ENCODE peak calls at places on chromosomes 7 and 10, in nine cellular contexts. One of them, this sample, is unnamed.

GRCh38 chr7:80047856-80048459 is 86.7 kb upstream of the GNAI1 start:
- DNase-seq in stimulated activated effector memory CD8-positive, alpha-beta T cell treated with anti-CD3 and anti-CD28 coated beads, Interleukin-12 subunit alpha, Interleukin-12 subunit beta, amount 100 ng/mL, for 72 hours: no peak
- DNase-seq in iPS-NIHi11: no peak
- DNase-seq in endodermal cell: no peak
- DNase-seq in omental fat pad: no peak
- DNase-seq in neuronal stem cell: no peak
- DNase-seq in RWPE2: no peak
- DNase-seq in body of pancreas: no peak
- DNase-seq in substantia nigra: no peak
- DNase-seq in this sample: no peak

GRCh38 chr7:38000272-38000671 is 79.8 kb downstream of the EPDR1 start:
- DNase-seq in stimulated activated effector memory CD8-positive, alpha-beta T cell treated with anti-CD3 and anti-CD28 coated beads, Interleukin-12 subunit alpha, Interleukin-12 subunit beta, amount 100 ng/mL, for 72 hours: no peak
- DNase-seq in iPS-NIHi11: no peak
- DNase-seq in endodermal cell: no peak
- DNase-seq in omental fat pad: no peak
- DNase-seq in neuronal stem cell: no peak
- DNase-seq in RWPE2: no peak
- DNase-seq in body of pancreas: no peak
- DNase-seq in substantia nigra: no peak
- DNase-seq in this sample: no peak

GRCh38 chr7:33073243-33073642 is 10.7 kb upstream of the NT5C3A start:
- DNase-seq in stimulated activated effector memory CD8-positive, alpha-beta T cell treated with anti-CD3 and anti-CD28 coated beads, Interleukin-12 subunit alpha, Interleukin-12 subunit beta, amount 100 ng/mL, for 72 hours: no peak
- DNase-seq in iPS-NIHi11: no peak
- DNase-seq in endodermal cell: no peak
- DNase-seq in omental fat pad: no peak
- DNase-seq in neuronal stem cell: no peak
- DNase-seq in RWPE2: no peak
- DNase-seq in body of pancreas: no peak
- DNase-seq in substantia nigra: no peak
- DNase-seq in this sample: no peak

GRCh38 chr10:42878134-42878820 is 95.7 kb downstream of the BMS1 start:
- DNase-seq in stimulated activated effector memory CD8-positive, alpha-beta T cell treated with anti-CD3 and anti-CD28 coated beads, Interleukin-12 subunit alpha, Interleukin-12 subunit beta, amount 100 ng/mL, for 72 hours: no peak
- DNase-seq in iPS-NIHi11: no peak
- DNase-seq in endodermal cell: peak
- DNase-seq in omental fat pad: no peak
- DNase-seq in neuronal stem cell: no peak
- DNase-seq in RWPE2: no peak
- DNase-seq in body of pancreas: no peak
- DNase-seq in substantia nigra: no peak
- DNase-seq in this sample: no peak

GRCh38 chr7:79055722-79056415 is 397.6 kb downstream of the MAGI2 start:
- DNase-seq in stimulated activated effector memory CD8-positive, alpha-beta T cell treated with anti-CD3 and anti-CD28 coated beads, Interleukin-12 subunit alpha, Interleukin-12 subunit beta, amount 100 ng/mL, for 72 hours: no peak
- DNase-seq in iPS-NIHi11: no peak
- DNase-seq in endodermal cell: no peak
- DNase-seq in omental fat pad: no peak
- DNase-seq in neuronal stem cell: no peak
- DNase-seq in RWPE2: no peak
- DNase-seq in body of pancreas: peak
- DNase-seq in substantia nigra: no peak
- DNase-seq in this sample: no peak

GRCh38 chr7:818031-818699 is 14.1 kb upstream of the SUN1 start:
- DNase-seq in stimulated activated effector memory CD8-positive, alpha-beta T cell treated with anti-CD3 and anti-CD28 coated beads, Interleukin-12 subunit alpha, Interleukin-12 subunit beta, amount 100 ng/mL, for 72 hours: no peak
- DNase-seq in iPS-NIHi11: no peak
- DNase-seq in endodermal cell: no peak
- DNase-seq in omental fat pad: no peak
- DNase-seq in neuronal stem cell: no peak
- DNase-seq in RWPE2: no peak
- DNase-seq in body of pancreas: no peak
- DNase-seq in substantia nigra: no peak
- DNase-seq in this sample: peak

GRCh38 chr10:103231047-103231551 is 14.6 kb upstream of the RPEL1 start:
- DNase-seq in stimulated activated effector memory CD8-positive, alpha-beta T cell treated with anti-CD3 and anti-CD28 coated beads, Interleukin-12 subunit alpha, Interleukin-12 subunit beta, amount 100 ng/mL, for 72 hours: no peak
- DNase-seq in iPS-NIHi11: peak
- DNase-seq in endodermal cell: peak
- DNase-seq in omental fat pad: no peak
- DNase-seq in neuronal stem cell: peak
- DNase-seq in RWPE2: peak
- DNase-seq in body of pancreas: peak
- DNase-seq in substantia nigra: no peak
- DNase-seq in this sample: peak

GRCh38 chr7:7100432-7100849 is 81.9 kb upstream of the C1GALT1 start:
- DNase-seq in stimulated activated effector memory CD8-positive, alpha-beta T cell treated with anti-CD3 and anti-CD28 coated beads, Interleukin-12 subunit alpha, Interleukin-12 subunit beta, amount 100 ng/mL, for 72 hours: no peak
- DNase-seq in iPS-NIHi11: peak
- DNase-seq in endodermal cell: peak
- DNase-seq in omental fat pad: no peak
- DNase-seq in neuronal stem cell: peak
- DNase-seq in RWPE2: peak
- DNase-seq in body of pancreas: no peak
- DNase-seq in substantia nigra: no peak
- DNase-seq in this sample: peak

GRCh38 chr7:101166909-101167644 is 1.7 kb upstream of the VGF start:
- DNase-seq in stimulated activated effector memory CD8-positive, alpha-beta T cell treated with anti-CD3 and anti-CD28 coated beads, Interleukin-12 subunit alpha, Interleukin-12 subunit beta, amount 100 ng/mL, for 72 hours: no peak
- DNase-seq in iPS-NIHi11: peak
- DNase-seq in endodermal cell: peak
- DNase-seq in omental fat pad: no peak
- DNase-seq in neuronal stem cell: no peak
- DNase-seq in RWPE2: no peak
- DNase-seq in body of pancreas: no peak
- DNase-seq in substantia nigra: no peak
- DNase-seq in this sample: peak

GRCh38 chr10:71767420-71768035 is 5.8 kb downstream of the VSIR start:
- DNase-seq in stimulated activated effector memory CD8-positive, alpha-beta T cell treated with anti-CD3 and anti-CD28 coated beads, Interleukin-12 subunit alpha, Interleukin-12 subunit beta, amount 100 ng/mL, for 72 hours: no peak
- DNase-seq in iPS-NIHi11: no peak
- DNase-seq in endodermal cell: no peak
- DNase-seq in omental fat pad: no peak
- DNase-seq in neuronal stem cell: no peak
- DNase-seq in RWPE2: no peak
- DNase-seq in body of pancreas: no peak
- DNase-seq in substantia nigra: no peak
- DNase-seq in this sample: no peak

GRCh38 chr7:66859794-66860645 is 61.0 kb upstream of the TMEM248 start:
- DNase-seq in stimulated activated effector memory CD8-positive, alpha-beta T cell treated with anti-CD3 and anti-CD28 coated beads, Interleukin-12 subunit alpha, Interleukin-12 subunit beta, amount 100 ng/mL, for 72 hours: no peak
- DNase-seq in iPS-NIHi11: peak
- DNase-seq in endodermal cell: peak
- DNase-seq in omental fat pad: no peak
- DNase-seq in neuronal stem cell: no peak
- DNase-seq in RWPE2: no peak
- DNase-seq in body of pancreas: no peak
- DNase-seq in substantia nigra: no peak
- DNase-seq in this sample: peak

GRCh38 chr10:10498781-10499180 is 518.9 kb upstream of the CELF2 start:
- DNase-seq in stimulated activated effector memory CD8-positive, alpha-beta T cell treated with anti-CD3 and anti-CD28 coated beads, Interleukin-12 subunit alpha, Interleukin-12 subunit beta, amount 100 ng/mL, for 72 hours: no peak
- DNase-seq in iPS-NIHi11: no peak
- DNase-seq in endodermal cell: no peak
- DNase-seq in omental fat pad: no peak
- DNase-seq in neuronal stem cell: no peak
- DNase-seq in RWPE2: no peak
- DNase-seq in body of pancreas: no peak
- DNase-seq in substantia nigra: no peak
- DNase-seq in this sample: no peak

GRCh38 chr10:113000876-113001598 is 51.0 kb downstream of the TCF7L2 start:
- DNase-seq in stimulated activated effector memory CD8-positive, alpha-beta T cell treated with anti-CD3 and anti-CD28 coated beads, Interleukin-12 subunit alpha, Interleukin-12 subunit beta, amount 100 ng/mL, for 72 hours: no peak
- DNase-seq in iPS-NIHi11: no peak
- DNase-seq in endodermal cell: peak
- DNase-seq in omental fat pad: no peak
- DNase-seq in neuronal stem cell: no peak
- DNase-seq in RWPE2: no peak
- DNase-seq in body of pancreas: peak
- DNase-seq in substantia nigra: no peak
- DNase-seq in this sample: no peak

GRCh38 chr7:73681031-73681430 is 2.2 kb downstream of the DNAJC30 start:
- DNase-seq in stimulated activated effector memory CD8-positive, alpha-beta T cell treated with anti-CD3 and anti-CD28 coated beads, Interleukin-12 subunit alpha, Interleukin-12 subunit beta, amount 100 ng/mL, for 72 hours: no peak
- DNase-seq in iPS-NIHi11: no peak
- DNase-seq in endodermal cell: no peak
- DNase-seq in omental fat pad: no peak
- DNase-seq in neuronal stem cell: no peak
- DNase-seq in RWPE2: no peak
- DNase-seq in body of pancreas: no peak
- DNase-seq in substantia nigra: no peak
- DNase-seq in this sample: no peak

GRCh38 chr10:99709480-99710229 is 22.3 kb downstream of the COX15 start:
- DNase-seq in stimulated activated effector memory CD8-positive, alpha-beta T cell treated with anti-CD3 and anti-CD28 coated beads, Interleukin-12 subunit alpha, Interleukin-12 subunit beta, amount 100 ng/mL, for 72 hours: no peak
- DNase-seq in iPS-NIHi11: peak
- DNase-seq in endodermal cell: peak
- DNase-seq in omental fat pad: no peak
- DNase-seq in neuronal stem cell: no peak
- DNase-seq in RWPE2: no peak
- DNase-seq in body of pancreas: no peak
- DNase-seq in substantia nigra: no peak
- DNase-seq in this sample: peak

GRCh38 chr10:25689346-25690095 is 244.5 kb upstream of the MYO3A start:
- DNase-seq in stimulated activated effector memory CD8-positive, alpha-beta T cell treated with anti-CD3 and anti-CD28 coated beads, Interleukin-12 subunit alpha, Interleukin-12 subunit beta, amount 100 ng/mL, for 72 hours: no peak
- DNase-seq in iPS-NIHi11: no peak
- DNase-seq in endodermal cell: no peak
- DNase-seq in omental fat pad: no peak
- DNase-seq in neuronal stem cell: no peak
- DNase-seq in RWPE2: no peak
- DNase-seq in body of pancreas: no peak
- DNase-seq in substantia nigra: peak
- DNase-seq in this sample: no peak

GRCh38 chr10:46091834-46092522 is 45.9 kb upstream of the MSMB start:
- DNase-seq in stimulated activated effector memory CD8-positive, alpha-beta T cell treated with anti-CD3 and anti-CD28 coated beads, Interleukin-12 subunit alpha, Interleukin-12 subunit beta, amount 100 ng/mL, for 72 hours: no peak
- DNase-seq in iPS-NIHi11: peak
- DNase-seq in endodermal cell: no peak
- DNase-seq in omental fat pad: no peak
- DNase-seq in neuronal stem cell: no peak
- DNase-seq in RWPE2: no peak
- DNase-seq in body of pancreas: no peak
- DNase-seq in substantia nigra: no peak
- DNase-seq in this sample: no peak

GRCh38 chr10:13815766-13816165 is 229.0 kb downstream of the PRPF18 start:
- DNase-seq in stimulated activated effector memory CD8-positive, alpha-beta T cell treated with anti-CD3 and anti-CD28 coated beads, Interleukin-12 subunit alpha, Interleukin-12 subunit beta, amount 100 ng/mL, for 72 hours: no peak
- DNase-seq in iPS-NIHi11: no peak
- DNase-seq in endodermal cell: no peak
- DNase-seq in omental fat pad: no peak
- DNase-seq in neuronal stem cell: no peak
- DNase-seq in RWPE2: no peak
- DNase-seq in body of pancreas: no peak
- DNase-seq in substantia nigra: no peak
- DNase-seq in this sample: no peak

GRCh38 chr7:111736475-111736874 is 174.2 kb upstream of the IMMP2L start:
- DNase-seq in stimulated activated effector memory CD8-positive, alpha-beta T cell treated with anti-CD3 and anti-CD28 coated beads, Interleukin-12 subunit alpha, Interleukin-12 subunit beta, amount 100 ng/mL, for 72 hours: no peak
- DNase-seq in iPS-NIHi11: no peak
- DNase-seq in endodermal cell: no peak
- DNase-seq in omental fat pad: no peak
- DNase-seq in neuronal stem cell: no peak
- DNase-seq in RWPE2: no peak
- DNase-seq in body of pancreas: no peak
- DNase-seq in substantia nigra: no peak
- DNase-seq in this sample: no peak

GRCh38 chr10:35459449-35459847 is 123.1 kb downstream of the CCNY start:
- DNase-seq in stimulated activated effector memory CD8-positive, alpha-beta T cell treated with anti-CD3 and anti-CD28 coated beads, Interleukin-12 subunit alpha, Interleukin-12 subunit beta, amount 100 ng/mL, for 72 hours: no peak
- DNase-seq in iPS-NIHi11: no peak
- DNase-seq in endodermal cell: no peak
- DNase-seq in omental fat pad: no peak
- DNase-seq in neuronal stem cell: no peak
- DNase-seq in RWPE2: no peak
- DNase-seq in body of pancreas: no peak
- DNase-seq in substantia nigra: no peak
- DNase-seq in this sample: no peak

GRCh38 chr10:125448596-125448995 is 234.4 kb downstream of the TEX36 start:
- DNase-seq in stimulated activated effector memory CD8-positive, alpha-beta T cell treated with anti-CD3 and anti-CD28 coated beads, Interleukin-12 subunit alpha, Interleukin-12 subunit beta, amount 100 ng/mL, for 72 hours: no peak
- DNase-seq in iPS-NIHi11: peak
- DNase-seq in endodermal cell: peak
- DNase-seq in omental fat pad: no peak
- DNase-seq in neuronal stem cell: peak
- DNase-seq in RWPE2: no peak
- DNase-seq in body of pancreas: peak
- DNase-seq in substantia nigra: no peak
- DNase-seq in this sample: peak

GRCh38 chr7:72466797-72467196 is 54.7 kb upstream of the CALN1 start:
- DNase-seq in stimulated activated effector memory CD8-positive, alpha-beta T cell treated with anti-CD3 and anti-CD28 coated beads, Interleukin-12 subunit alpha, Interleukin-12 subunit beta, amount 100 ng/mL, for 72 hours: no peak
- DNase-seq in iPS-NIHi11: no peak
- DNase-seq in endodermal cell: no peak
- DNase-seq in omental fat pad: no peak
- DNase-seq in neuronal stem cell: no peak
- DNase-seq in RWPE2: no peak
- DNase-seq in body of pancreas: no peak
- DNase-seq in substantia nigra: no peak
- DNase-seq in this sample: no peak

GRCh38 chr10:122373713-122374112 is 795 bp upstream of the PLEKHA1 start:
- DNase-seq in stimulated activated effector memory CD8-positive, alpha-beta T cell treated with anti-CD3 and anti-CD28 coated beads, Interleukin-12 subunit alpha, Interleukin-12 subunit beta, amount 100 ng/mL, for 72 hours: no peak
- DNase-seq in iPS-NIHi11: no peak
- DNase-seq in endodermal cell: no peak
- DNase-seq in omental fat pad: no peak
- DNase-seq in neuronal stem cell: no peak
- DNase-seq in RWPE2: no peak
- DNase-seq in body of pancreas: peak
- DNase-seq in substantia nigra: no peak
- DNase-seq in this sample: no peak

GRCh38 chr10:112243713-112244112 is 39.5 kb upstream of the TECTB start:
- DNase-seq in stimulated activated effector memory CD8-positive, alpha-beta T cell treated with anti-CD3 and anti-CD28 coated beads, Interleukin-12 subunit alpha, Interleukin-12 subunit beta, amount 100 ng/mL, for 72 hours: no peak
- DNase-seq in iPS-NIHi11: no peak
- DNase-seq in endodermal cell: no peak
- DNase-seq in omental fat pad: no peak
- DNase-seq in neuronal stem cell: no peak
- DNase-seq in RWPE2: no peak
- DNase-seq in body of pancreas: no peak
- DNase-seq in substantia nigra: no peak
- DNase-seq in this sample: no peak

GRCh38 chr10:79348640-79348988 is 1.3 kb downstream of the PPIF start:
- DNase-seq in stimulated activated effector memory CD8-positive, alpha-beta T cell treated with anti-CD3 and anti-CD28 coated beads, Interleukin-12 subunit alpha, Interleukin-12 subunit beta, amount 100 ng/mL, for 72 hours: no peak
- DNase-seq in iPS-NIHi11: no peak
- DNase-seq in endodermal cell: no peak
- DNase-seq in omental fat pad: no peak
- DNase-seq in neuronal stem cell: no peak
- DNase-seq in RWPE2: no peak
- DNase-seq in body of pancreas: peak
- DNase-seq in substantia nigra: no peak
- DNase-seq in this sample: no peak

GRCh38 chr7:117193564-117193963 is 129.3 kb downstream of the WNT2 start:
- DNase-seq in stimulated activated effector memory CD8-positive, alpha-beta T cell treated with anti-CD3 and anti-CD28 coated beads, Interleukin-12 subunit alpha, Interleukin-12 subunit beta, amount 100 ng/mL, for 72 hours: no peak
- DNase-seq in iPS-NIHi11: no peak
- DNase-seq in endodermal cell: no peak
- DNase-seq in omental fat pad: no peak
- DNase-seq in neuronal stem cell: no peak
- DNase-seq in RWPE2: no peak
- DNase-seq in body of pancreas: no peak
- DNase-seq in substantia nigra: no peak
- DNase-seq in this sample: no peak

GRCh38 chr10:44706745-44707144 is 204.4 kb upstream of the TMEM72 start:
- DNase-seq in stimulated activated effector memory CD8-positive, alpha-beta T cell treated with anti-CD3 and anti-CD28 coated beads, Interleukin-12 subunit alpha, Interleukin-12 subunit beta, amount 100 ng/mL, for 72 hours: no peak
- DNase-seq in iPS-NIHi11: no peak
- DNase-seq in endodermal cell: no peak
- DNase-seq in omental fat pad: no peak
- DNase-seq in neuronal stem cell: no peak
- DNase-seq in RWPE2: no peak
- DNase-seq in body of pancreas: no peak
- DNase-seq in substantia nigra: no peak
- DNase-seq in this sample: no peak

GRCh38 chr7:155597753-155598140 is 46.7 kb upstream of the RBM33 start:
- DNase-seq in stimulated activated effector memory CD8-positive, alpha-beta T cell treated with anti-CD3 and anti-CD28 coated beads, Interleukin-12 subunit alpha, Interleukin-12 subunit beta, amount 100 ng/mL, for 72 hours: no peak
- DNase-seq in iPS-NIHi11: no peak
- DNase-seq in endodermal cell: no peak
- DNase-seq in omental fat pad: no peak
- DNase-seq in neuronal stem cell: no peak
- DNase-seq in RWPE2: no peak
- DNase-seq in body of pancreas: peak
- DNase-seq in substantia nigra: no peak
- DNase-seq in this sample: no peak